ENCODE peak calls at places on chromosomes 4 and X, in four cellular contexts. P is GM12878, Z is IMR-90, V is K562. G is an unnamed sample.

GRCh38 chr4:48194986-48195773 is 61.1 kb upstream of the TXK start:
- DNase-seq in P (no peak), Z (peak; percentile 12), V (no peak), G (peak; percentile 72)

GRCh38 chr4:24794111-24794860 is 1.1 kb upstream of the SOD3 start:
- DNase-seq in P (no peak), Z (peak; percentile 72), V (no peak), G (no peak)

GRCh38 chr4:122073615-122074014 is 78.5 kb upstream of the BLTP1 start:
- DNase-seq in P (no peak), Z (no peak), V (no peak), G (no peak)

GRCh38 chr4:166165829-166166420 is 292.9 kb downstream of the TLL1 start:
- DNase-seq in P (peak; percentile 36), Z (peak; percentile 68), V (peak; percentile 39), G (peak; percentile 77)

GRCh38 chr4:2787230-2788100 is 5.4 kb upstream of the SH3BP2 start:
- DNase-seq in P (peak; percentile 88), Z (no peak), V (no peak), G (no peak)

GRCh38 chr4:110005461-110006056 is 92.9 kb downstream of the EGF start:
- DNase-seq in P (peak; percentile 43), Z (peak; percentile 78), V (peak; percentile 20), G (peak; percentile 62)

GRCh38 chr4:182518421-182518820 is 275.2 kb downstream of the TENM3 start:
- DNase-seq in P (no peak), Z (no peak), V (no peak), G (no peak)

GRCh38 chr4:134807231-134807745 is 605.7 kb upstream of the PABPC4L start:
- DNase-seq in P (no peak), Z (no peak), V (no peak), G (peak; percentile 7)

GRCh38 chrX:41471786-41472185 is 24.6 kb downstream of the NYX start:
- DNase-seq in P (no peak), Z (no peak), V (no peak), G (no peak)

GRCh38 chr4:125315571-125316390 is 1.0 kb downstream of the FAT4 start:
- DNase-seq in P (no peak), Z (peak; percentile 54), V (no peak), G (peak; percentile 62)

GRCh38 chrX:12984629-12985303 is 9.9 kb downstream of the TMSB4X start:
- DNase-seq in P (no peak), Z (peak; percentile 35), V (peak; percentile 14), G (peak; percentile 86)

GRCh38 chrX:143664302-143664701 is 28.4 kb upstream of the SLITRK4 start:
- DNase-seq in P (no peak), Z (no peak), V (peak; percentile 5), G (no peak)

GRCh38 chr4:156374069-156374468 is 420.4 kb upstream of the CTSO start:
- DNase-seq in P (no peak), Z (no peak), V (no peak), G (no peak)

GRCh38 chr4:122500852-122501501 is 44.5 kb upstream of the IL2 start:
- DNase-seq in P (no peak), Z (no peak), V (no peak), G (peak; percentile 75)

GRCh38 chr4:184921456-184921855 is 95.7 kb upstream of the ACSL1 start:
- DNase-seq in P (no peak), Z (no peak), V (no peak), G (no peak)

GRCh38 chr4:47647544-47647943 is 162.5 kb downstream of the ATP10D start:
- DNase-seq in P (no peak), Z (peak; percentile 16), V (no peak), G (no peak)

GRCh38 chr4:150010525-150011126 is 67.6 kb upstream of the DCLK2 start:
- DNase-seq in P (no peak), Z (peak; percentile 72), V (peak; percentile 19), G (peak; percentile 69)

GRCh38 chr4:123699823-123700822 is 303.5 kb downstream of the SPRY1 start:
- DNase-seq in P (no peak), Z (peak; percentile 93), V (no peak), G (peak; percentile 84)

GRCh38 chrX:121579016-121579760 is 531.8 kb downstream of the GLUD2 start:
- DNase-seq in P (peak; percentile 4), Z (no peak), V (peak; percentile 4), G (peak; percentile 1)

GRCh38 chr4:179007758-179008157 is 1565.5 kb upstream of the AGA start:
- DNase-seq in P (no peak), Z (no peak), V (no peak), G (no peak)

GRCh38 chr4:3812211-3812934 is 46.2 kb downstream of the ADRA2C start:
- DNase-seq in P (no peak), Z (no peak), V (no peak), G (no peak)

GRCh38 chrX:3326721-3327120 is 19.7 kb downstream of the MXRA5 start:
- DNase-seq in P (no peak), Z (peak; percentile 10), V (no peak), G (no peak)

GRCh38 chr4:77449162-77449561 is 156.5 kb upstream of the CXCL13 start:
- DNase-seq in P (no peak), Z (no peak), V (no peak), G (no peak)

GRCh38 chr4:38077791-38078489 is 117.7 kb downstream of the PTTG2 start:
- DNase-seq in P (no peak), Z (no peak), V (no peak), G (no peak)

GRCh38 chr4:85409251-85409650 is 65.7 kb upstream of the ARHGAP24 start:
- DNase-seq in P (no peak), Z (no peak), V (no peak), G (peak; percentile 83)

GRCh38 chrX:107454302-107454701 is 4.8 kb downstream of the FRMPD3 start:
- DNase-seq in P (no peak), Z (peak; percentile 2), V (no peak), G (no peak)

GRCh38 chr4:104449537-104449936 is 45.2 kb downstream of the CXXC4 start:
- DNase-seq in P (no peak), Z (no peak), V (no peak), G (no peak)

GRCh38 chr4:38002451-38003071 is 42.4 kb downstream of the PTTG2 start:
- DNase-seq in P (no peak), Z (peak; percentile 47), V (no peak), G (peak; percentile 3)

GRCh38 chr4:624705-625590 is at the start of gene PDE6B:
- DNase-seq in P (no peak), Z (no peak), V (no peak), G (no peak)

GRCh38 chrX:120251471-120252011 is 929 bp downstream of the ZBTB33 start:
- DNase-seq in P (no peak), Z (peak; percentile 18), V (peak; percentile 22), G (peak; percentile 34)

GRCh38 chrX:41333744-41333993 is 293 bp upstream of the DDX3X start:
- DNase-seq in P (peak; percentile 91), Z (peak; percentile 90), V (no peak), G (no peak)

GRCh38 chr4:90572996-90573395 is 445.8 kb downstream of the CCSER1 start:
- DNase-seq in P (no peak), Z (no peak), V (no peak), G (no peak)

GRCh38 chr4:36322921-36323354 is 41.5 kb downstream of the DTHD1 start:
- DNase-seq in P (peak; percentile 64), Z (no peak), V (no peak), G (no peak)

GRCh38 chrX:139890991-139891700 is 41.7 kb downstream of the ATP11C start:
- DNase-seq in P (no peak), Z (peak; percentile 88), V (peak; percentile 10), G (peak; percentile 79)

GRCh38 chr4:186294160-186294559 is 28.2 kb downstream of the F11 start:
- DNase-seq in P (no peak), Z (no peak), V (no peak), G (no peak)

GRCh38 chr4:163071308-163071707 is 95.4 kb downstream of the NAF1 start:
- DNase-seq in P (no peak), Z (no peak), V (no peak), G (no peak)
- TF ChIP-seq FOS in P (no peak), Z (no peak), V (no peak), G (no peak)

GRCh38 chr4:112199041-112199440 is 32.5 kb upstream of the AP1AR start:
- DNase-seq in P (no peak), Z (no peak), V (no peak), G (no peak)
- TF ChIP-seq FOS in P (no peak), Z (no peak), V (no peak), G (no peak)

GRCh38 chr4:13164783-13165371 is 319.3 kb downstream of the RAB28 start:
- DNase-seq in P (no peak), Z (no peak), V (no peak), G (no peak)

GRCh38 chr4:13162886-13163285 is 321.3 kb downstream of the RAB28 start:
- DNase-seq in P (no peak), Z (no peak), V (no peak), G (no peak)

GRCh38 chr4:13160906-13161305 is 323.2 kb downstream of the RAB28 start:
- DNase-seq in P (no peak), Z (peak; percentile 1), V (no peak), G (no peak)

GRCh38 chr4:13159041-13159620 is 325.0 kb downstream of the RAB28 start:
- DNase-seq in P (no peak), Z (no peak), V (no peak), G (no peak)
- TF ChIP-seq FOS in P (no peak), Z (no peak), V (no peak), G (no peak)

GRCh38 chrX:134502686-134503085 is 42.7 kb downstream of the HPRT1 start:
- DNase-seq in P (no peak), Z (peak; percentile 69), V (no peak), G (no peak)
- TF ChIP-seq FOS in P (no peak), Z (no peak), V (no peak), G (no peak)

DNA sequence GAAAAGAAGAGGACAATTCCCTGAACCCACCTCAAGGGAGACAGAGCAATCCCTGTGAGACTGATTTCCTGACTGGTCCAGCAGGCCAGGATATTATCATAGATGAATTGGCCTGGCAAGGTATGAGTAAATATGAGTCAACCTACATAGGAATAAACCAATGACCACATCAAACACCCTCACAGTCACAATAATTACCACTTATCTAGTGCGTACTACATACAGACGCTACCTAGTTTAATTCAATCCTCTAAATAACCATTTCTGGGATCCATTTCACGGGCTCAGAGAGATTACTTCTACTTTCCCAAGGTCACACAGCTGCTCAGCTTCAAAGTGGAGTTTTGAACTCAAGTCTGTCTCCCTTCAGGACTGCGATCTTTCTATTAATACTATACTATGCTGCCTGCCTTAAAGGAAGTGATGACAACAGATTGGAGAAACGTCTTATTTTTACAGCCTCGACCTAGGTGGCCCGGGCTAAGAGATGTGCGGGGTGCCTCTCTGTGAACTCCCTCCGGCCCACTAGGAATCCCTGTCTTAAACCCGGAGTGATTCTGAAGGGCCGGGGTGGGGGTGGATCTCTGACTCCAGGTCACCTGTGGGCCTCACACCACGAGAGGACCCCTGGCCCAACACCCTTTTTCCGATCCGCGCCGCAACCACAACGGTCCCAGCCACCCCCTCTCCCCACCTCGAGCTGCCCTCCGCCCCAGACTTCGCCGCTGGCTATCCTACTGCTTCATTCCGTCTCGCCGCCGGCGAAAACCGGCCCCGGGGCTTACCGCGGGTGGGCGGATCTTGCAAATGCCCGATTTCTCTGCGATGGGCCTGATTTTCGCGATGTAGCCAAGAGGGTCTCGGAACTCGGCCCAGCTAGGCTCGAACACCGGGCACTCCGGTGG is 800 bp downstream of the KDM5C start:
- DNase-seq in P (no peak), Z (peak; percentile 85), V (peak; percentile 45), G (peak; percentile 47)
- TF ChIP-seq FOS in P (no peak), Z (no peak), V (no peak), G (peak; percentile 78)

GRCh38 chr4:172982151-172982590 is 186.4 kb upstream of the GALNT7 start:
- DNase-seq in P (peak; percentile 33), Z (peak; percentile 92), V (no peak), G (peak; percentile 92)
- TF ChIP-seq FOS in P (no peak), Z (peak; percentile 65), V (no peak), G (peak; percentile 88)

G was measured in endothelial cell of umbilical vein.